ENCODE peak calls at places on chromosomes 16 and 17, in five cellular contexts. O is transverse colon, H is T-helper 2 cell, E is GDM1, S is MG63. T is an unnamed sample.

GRCh38 chr17:34706029-34706428 is 126.6 kb downstream of the TMEM132E start:
- DNase-seq in O (no peak), S (no peak), H (peak; percentile 6), E (no peak), T (peak; percentile 13)

GRCh38 chr17:74325743-74326379 is at the start of gene KIF19:
- DNase-seq in E (no peak), O (peak; percentile 67), H (peak; percentile 69), S (peak; percentile 31), T (no peak)

GRCh38 chr16:11274964-11275363 is 1.3 kb downstream of the PRM2 start:
- DNase-seq in H (no peak), S (no peak), O (no peak), E (no peak), T (no peak)

GRCh38 chr17:33811006-33811760 is 443.9 kb upstream of the CCL2 start:
- DNase-seq in O (no peak), E (no peak), H (no peak), S (no peak), T (no peak)

GRCh38 chr17:81898029-81898866 is 3.8 kb upstream of the NPB start:
- DNase-seq in H (no peak), S (peak; percentile 93), O (no peak), E (no peak), T (peak; percentile 86)

GRCh38 chr16:30927789-30928378 is 4.5 kb downstream of the FBXL19 start:
- DNase-seq in O (peak; percentile 41), H (peak; percentile 55), E (no peak), S (peak; percentile 31), T (peak; percentile 42)

GRCh38 chr17:1787301-1787902 is 25.5 kb downstream of the SERPINF1 start:
- DNase-seq in S (peak; percentile 88), H (no peak), E (no peak), O (peak; percentile 78), T (peak; percentile 61)

GRCh38 chr16:86185089-86185488 is 286.1 kb downstream of the IRF8 start:
- DNase-seq in H (no peak), E (no peak), S (no peak), O (no peak), T (no peak)

GRCh38 chr16:66516808-66517585 is 32.9 kb downstream of the TK2 start:
- DNase-seq in O (peak; percentile 97), S (peak; percentile 94), H (peak; percentile 90), E (peak; percentile 87), T (peak; percentile 91)

GRCh38 chr17:37483311-37484039 is 6.2 kb upstream of the DUSP14 start:
- DNase-seq in E (no peak), H (peak; percentile 19), O (peak; percentile 19), S (peak; percentile 45), T (peak; percentile 35)

GRCh38 chr16:57669476-57670162 is 1.5 kb downstream of the ADGRG3 start:
- DNase-seq in S (no peak), H (no peak), O (no peak), E (no peak), T (no peak)

GRCh38 chr16:11325404-11326083 is 19.7 kb upstream of the RMI2 start:
- DNase-seq in H (peak; percentile 61), E (peak; percentile 27), O (no peak), S (no peak), T (no peak)

GRCh38 chr16:88730632-88731607 is 24.6 kb downstream of the CTU2 start:
- DNase-seq in E (no peak), H (no peak), S (no peak), O (no peak), T (no peak)

GRCh38 chr17:56658648-56659047 is 65.1 kb downstream of the NOG start:
- DNase-seq in E (no peak), O (no peak), H (peak; percentile 42), S (no peak), T (peak; percentile 91)

GRCh38 chr17:49703557-49704277 is 4.0 kb downstream of the SLC35B1 start:
- DNase-seq in O (peak; percentile 16), E (peak; percentile 24), S (peak; percentile 40), H (peak; percentile 36), T (peak; percentile 16)

GRCh38 chr16:68760671-68761275 is 23.7 kb downstream of the CDH1 start:
- DNase-seq in O (peak; percentile 41), S (peak; percentile 61), H (peak; percentile 70), E (no peak), T (peak; percentile 73)

GRCh38 chr16:88759245-88759975 is 25.6 kb downstream of the PIEZO1 start:
- DNase-seq in E (no peak), H (peak; percentile 85), O (peak; percentile 85), S (no peak), T (peak; percentile 52)

GRCh38 chr16:67860589-67861398 is 12.1 kb upstream of the EDC4 start:
- DNase-seq in E (no peak), O (no peak), S (peak; percentile 34), H (no peak), T (peak; percentile 79)

GRCh38 chr16:88886311-88886914 is 20.0 kb upstream of the PABPN1L start:
- DNase-seq in O (no peak), H (no peak), E (no peak), S (no peak), T (no peak)

GRCh38 chr17:57645950-57646686 is 99.0 kb downstream of the CCDC182 start:
- DNase-seq in E (no peak), S (no peak), H (peak; percentile 12), O (no peak), T (no peak)

GRCh38 chr17:38465420-38466345 is 37.4 kb downstream of the ARHGAP23 start:
- DNase-seq in S (peak; percentile 97), O (peak; percentile 36), H (no peak), E (no peak), T (no peak)

GRCh38 chr17:45973099-45973838 is 25.8 kb upstream of the STH start:
- DNase-seq in E (no peak), O (peak; percentile 53), H (no peak), S (no peak), T (no peak)

GRCh38 chr16:89971495-89972243 is 23.1 kb downstream of the DEF8 start:
- DNase-seq in H (no peak), O (peak; percentile 29), S (peak; percentile 53), E (no peak), T (no peak)

GRCh38 chr16:80611930-80612327 is 71.1 kb downstream of the DYNLRB2 start:
- DNase-seq in S (no peak), H (no peak), E (no peak), O (no peak), T (no peak)

GRCh38 chr17:81256616-81257015 is 17.5 kb downstream of the NDUFAF8 start:
- DNase-seq in S (peak; percentile 71), O (no peak), H (no peak), E (no peak), T (no peak)

GRCh38 chr16:56258508-56259424 is 67.5 kb downstream of the GNAO1 start:
- DNase-seq in E (no peak), S (no peak), H (no peak), O (no peak), T (no peak)

GRCh38 chr16:12637002-12637401 is 166.7 kb downstream of the CPPED1 start:
- DNase-seq in O (no peak), E (no peak), H (no peak), S (no peak), T (no peak)

GRCh38 chr16:27769561-27770222 is 219.7 kb downstream of the KATNIP start:
- DNase-seq in O (no peak), E (no peak), H (no peak), S (peak; percentile 38), T (no peak)

GRCh38 chr17:41308251-41308917 is 725 bp downstream of the KRTAP16-1 start:
- DNase-seq in S (peak; percentile 87), H (peak; percentile 100), E (peak; percentile 66), O (peak; percentile 63), T (no peak)

GRCh38 chr17:8060274-8060673 is 21.4 kb downstream of the ALOX15B start:
- DNase-seq in O (peak; percentile 66), H (peak; percentile 61), E (peak; percentile 30), S (peak; percentile 43), T (no peak)

GRCh38 chr17:75959046-75959838 is 18.4 kb upstream of the FBF1 start:
- DNase-seq in E (no peak), H (no peak), O (no peak), S (no peak), T (no peak)

GRCh38 chr16:20849587-20850390 is 43.5 kb downstream of the REXO5 start:
- DNase-seq in E (peak; percentile 34), O (peak; percentile 78), H (peak; percentile 49), S (peak; percentile 42), T (peak; percentile 42)

GRCh38 chr17:19728114-19728495 is 11.7 kb upstream of the SLC47A2 start:
- DNase-seq in H (no peak), S (peak; percentile 95), O (peak; percentile 80), E (no peak), T (peak; percentile 95)

GRCh38 chr16:23079683-23080221 is 69.5 kb downstream of the USP31 start:
- DNase-seq in H (no peak), S (no peak), O (peak; percentile 68), E (no peak), T (no peak)

GRCh38 chr17:82424001-82424862 is 5.8 kb upstream of the OGFOD3 start:
- DNase-seq in H (peak; percentile 72), O (peak; percentile 55), S (peak; percentile 34), E (peak; percentile 18), T (peak; percentile 31)

GRCh38 chr17:9360610-9361571 is 214.7 kb downstream of the STX8 start:
- DNase-seq in H (no peak), E (no peak), S (no peak), O (peak; percentile 18), T (no peak)

GRCh38 chr17:64938925-64939474 is 19.7 kb upstream of the LRRC37A3 start:
- DNase-seq in O (peak; percentile 64), H (peak; percentile 48), S (peak; percentile 33), E (peak; percentile 34), T (peak; percentile 70)

GRCh38 chr17:28384281-28385036 is 13.0 kb downstream of the SARM1 start:
- DNase-seq in S (no peak), O (peak; percentile 84), E (no peak), H (peak; percentile 88), T (peak; percentile 77)

GRCh38 chr16:3654249-3654991 is at the start of gene DNASE1:
- DNase-seq in H (peak; percentile 70), E (peak; percentile 16), O (peak; percentile 74), S (peak; percentile 56), T (no peak)

T was measured in PC-9.